ENCODE peak calls at places on chromosome 10, in nine cellular contexts. W, P, Q, A, R, M, S, E and V are unnamed samples.
A peak's percentile ranks its signal among the peaks of the same experiment; 100 is the strongest.

GRCh38 chr10:70048309-70048708 is 4.3 kb upstream of the MACROH2A2 start:
- DNase-seq in W (no peak), P (no peak), Q (no peak), A (no peak), R (no peak), M (no peak), S (no peak), E (no peak), V (no peak)

GRCh38 chr10:103449208-103450144 is 2.7 kb downstream of the CALHM2 start:
- DNase-seq in W (no peak), P (no peak), Q (no peak), A (no peak), R (no peak), M (no peak), S (no peak), E (no peak), V (no peak)

GRCh38 chr10:95896066-95896850 is 11.5 kb upstream of the CC2D2B start:
- DNase-seq in W (no peak), P (no peak), Q (no peak), A (no peak), R (no peak), M (no peak), S (no peak), E (no peak), V (no peak)

GRCh38 chr10:30357075-30357801 is 8.2 kb upstream of the MTPAP start:
- DNase-seq in W (no peak), P (no peak), Q (no peak), A (no peak), R (no peak), M (no peak), S (no peak), E (no peak), V (no peak)

GRCh38 chr10:30986027-30986672 is 45.5 kb downstream of the ZNF438 start:
- DNase-seq in W (no peak), P (no peak), Q (no peak), A (peak; percentile 72), R (peak; percentile 76), M (no peak), S (peak; percentile 16), E (peak; percentile 36), V (no peak)

GRCh38 chr10:91520657-91521056 is 110.5 kb downstream of the HECTD2 start:
- DNase-seq in W (no peak), P (no peak), Q (peak; percentile 80), A (peak; percentile 36), R (peak; percentile 17), M (peak; percentile 81), S (no peak), E (no peak), V (no peak)

GRCh38 chr10:11986593-11987216 is 55.9 kb downstream of the UPF2 start:
- DNase-seq in W (peak; percentile 64), P (peak; percentile 62), Q (peak; percentile 93), A (peak; percentile 86), R (peak; percentile 91), M (peak; percentile 83), S (peak; percentile 61), E (peak; percentile 78), V (peak; percentile 79)

GRCh38 chr10:19659920-19660655 is 156.1 kb upstream of the PLXDC2 start:
- DNase-seq in W (no peak), P (no peak), Q (no peak), A (peak; percentile 17), R (no peak), M (no peak), S (no peak), E (peak; percentile 3), V (no peak)

GRCh38 chr10:74460812-74461211 is 309.8 kb downstream of the ADK start:
- DNase-seq in W (no peak), P (no peak), Q (no peak), A (no peak), R (peak; percentile 12), M (no peak), S (no peak), E (no peak), V (no peak)

GRCh38 chr10:31928531-31929259 is at the start of gene ARHGAP12:
- DNase-seq in W (peak; percentile 90), P (peak; percentile 87), Q (peak; percentile 93), A (peak; percentile 68), R (peak; percentile 73), M (peak; percentile 90), S (peak; percentile 37), E (peak; percentile 72), V (peak; percentile 96)

GRCh38 chr10:125021686-125022374 is 79.9 kb downstream of the ZRANB1 start:
- DNase-seq in W (no peak), P (no peak), Q (no peak), A (no peak), R (no peak), M (peak; percentile 54), S (no peak), E (no peak), V (no peak)

GRCh38 chr10:51999089-51999488 is 299.7 kb upstream of the CSTF2T start:
- DNase-seq in W (no peak), P (no peak), Q (no peak), A (peak; percentile 4), R (no peak), M (no peak), S (no peak), E (no peak), V (no peak)

GRCh38 chr10:1369665-1370064 is 313.5 kb downstream of the WDR37 start:
- DNase-seq in W (no peak), P (no peak), Q (no peak), A (no peak), R (no peak), M (no peak), S (no peak), E (no peak), V (peak; percentile 40)

GRCh38 chr10:1370298-1370697 is 314.1 kb downstream of the WDR37 start:
- DNase-seq in W (no peak), P (no peak), Q (no peak), A (no peak), R (no peak), M (no peak), S (no peak), E (no peak), V (no peak)

GRCh38 chr10:1373287-1373686 is 317.1 kb downstream of the WDR37 start:
- DNase-seq in W (no peak), P (no peak), Q (no peak), A (no peak), R (no peak), M (no peak), S (no peak), E (no peak), V (no peak)

GRCh38 chr10:1374501-1374900 is 318.3 kb downstream of the WDR37 start:
- DNase-seq in W (no peak), P (no peak), Q (no peak), A (no peak), R (no peak), M (no peak), S (no peak), E (no peak), V (peak; percentile 54)

GRCh38 chr10:1372212-1372611 is 316.0 kb downstream of the WDR37 start:
- DNase-seq in W (no peak), P (no peak), Q (no peak), A (no peak), R (no peak), M (no peak), S (no peak), E (no peak), V (no peak)
- TF ChIP-seq CTCF in W (peak; percentile 24), P (no peak), Q (no peak), A (no peak), R (no peak), M (no peak), S (no peak), E (no peak), V (peak; percentile 45)

GRCh38 chr10:90350122-90350521 is 507.7 kb downstream of the HTR7 start:
- DNase-seq in W (no peak), P (no peak), Q (no peak), A (no peak), R (no peak), M (no peak), S (no peak), E (no peak), V (no peak)

GRCh38 chr10:90352288-90352687 is 505.6 kb downstream of the HTR7 start:
- DNase-seq in W (no peak), P (no peak), Q (no peak), A (peak; percentile 36), R (no peak), M (no peak), S (no peak), E (no peak), V (no peak)

DNA sequence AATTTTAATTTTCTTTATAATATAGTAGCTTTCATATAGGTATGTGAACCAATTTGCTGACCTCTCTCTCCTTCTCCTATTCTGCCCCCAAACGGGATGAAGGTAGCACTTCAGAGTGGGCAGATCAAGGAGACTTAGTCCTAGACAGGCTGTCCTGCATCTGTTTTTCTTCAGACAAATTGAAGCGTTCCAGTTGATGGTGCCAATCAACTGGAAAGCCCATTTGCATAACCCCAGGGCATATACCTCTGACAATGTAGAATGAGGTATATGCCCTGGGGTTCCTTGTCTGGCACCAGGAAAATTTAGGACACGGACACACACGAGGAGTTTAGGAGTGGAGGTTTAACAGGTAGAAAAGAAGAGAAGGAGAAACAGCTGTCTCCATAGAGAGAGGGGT is 502.9 kb downstream of the HTR7 start:
- DNase-seq in W (no peak), P (no peak), Q (no peak), A (no peak), R (no peak), M (no peak), S (no peak), E (no peak), V (no peak)
- TF ChIP-seq CTCF in W (no peak), P (no peak), Q (no peak), A (no peak), R (no peak), M (no peak), S (no peak), E (no peak), V (no peak)

GRCh38 chr10:81570349-81570748 is 304.6 kb upstream of the NRG3 start:
- DNase-seq in W (no peak), P (no peak), Q (no peak), A (no peak), R (no peak), M (no peak), S (no peak), E (no peak), V (no peak)

GRCh38 chr10:81569488-81569887 is 305.5 kb upstream of the NRG3 start:
- DNase-seq in W (no peak), P (no peak), Q (no peak), A (no peak), R (no peak), M (no peak), S (no peak), E (no peak), V (no peak)

GRCh38 chr10:81575007-81575406 is 300.0 kb upstream of the NRG3 start:
- DNase-seq in W (no peak), P (no peak), Q (no peak), A (no peak), R (no peak), M (no peak), S (no peak), E (no peak), V (no peak)

GRCh38 chr10:81576336-81576735 is 298.7 kb upstream of the NRG3 start:
- DNase-seq in W (no peak), P (no peak), Q (no peak), A (no peak), R (no peak), M (no peak), S (no peak), E (no peak), V (no peak)

GRCh38 chr10:81570878-81571794 is 303.9 kb upstream of the NRG3 start:
- DNase-seq in W (no peak), P (no peak), Q (no peak), A (no peak), R (no peak), M (no peak), S (no peak), E (no peak), V (no peak)
- TF ChIP-seq CTCF in W (no peak), P (no peak), Q (no peak), A (no peak), R (no peak), M (no peak), S (no peak), E (no peak), V (no peak)

GRCh38 chr10:81820418-81820817 is 54.6 kb upstream of the NRG3 start:
- DNase-seq in W (no peak), P (no peak), Q (no peak), A (no peak), R (no peak), M (no peak), S (no peak), E (no peak), V (no peak)
- TF ChIP-seq CTCF in W (peak; percentile 63), P (peak; percentile 18), Q (no peak), A (no peak), R (no peak), M (no peak), S (no peak), E (no peak), V (peak; percentile 57)